ENCODE peak calls at places on chromosomes 5 and 9, in ten cellular contexts. One of them, this sample, is unnamed.

GRCh38 chr5:163498886-163499285 is 6.5 kb upstream of the MAT2B start:
- DNase-seq in aorta: no peak
- DNase-seq in astrocyte of the cerebellum: no peak
- DNase-seq in left ventricle myocardium inferior: no peak
- DNase-seq in K562: peak
- DNase-seq in heart left ventricle: no peak
- DNase-seq in NB4: no peak
- DNase-seq in GM23338: no peak
- DNase-seq in HL-60: no peak
- DNase-seq in fibroblast of lung: peak
- DNase-seq in this sample: no peak

GRCh38 chr5:127696688-127697087 is 6.5 kb upstream of the CCDC192 start:
- DNase-seq in aorta: no peak
- DNase-seq in astrocyte of the cerebellum: no peak
- DNase-seq in left ventricle myocardium inferior: no peak
- DNase-seq in K562: no peak
- DNase-seq in heart left ventricle: no peak
- DNase-seq in NB4: no peak
- DNase-seq in GM23338: no peak
- DNase-seq in HL-60: no peak
- DNase-seq in fibroblast of lung: peak
- DNase-seq in this sample: peak

GRCh38 chr5:62037972-62038371 is 268.0 kb upstream of the KIF2A start:
- DNase-seq in aorta: no peak
- DNase-seq in astrocyte of the cerebellum: no peak
- DNase-seq in left ventricle myocardium inferior: no peak
- DNase-seq in K562: peak
- DNase-seq in heart left ventricle: no peak
- DNase-seq in NB4: no peak
- DNase-seq in GM23338: no peak
- DNase-seq in HL-60: no peak
- DNase-seq in fibroblast of lung: no peak
- DNase-seq in this sample: no peak

GRCh38 chr5:122056913-122057312 is 21.1 kb downstream of the LOX start:
- DNase-seq in aorta: no peak
- DNase-seq in astrocyte of the cerebellum: no peak
- DNase-seq in left ventricle myocardium inferior: no peak
- DNase-seq in K562: no peak
- DNase-seq in heart left ventricle: no peak
- DNase-seq in NB4: no peak
- DNase-seq in GM23338: no peak
- DNase-seq in HL-60: no peak
- DNase-seq in fibroblast of lung: no peak
- DNase-seq in this sample: no peak

GRCh38 chr5:1030801-1031271 is 22.2 kb downstream of the NKD2 start:
- DNase-seq in aorta: peak
- DNase-seq in astrocyte of the cerebellum: no peak
- DNase-seq in left ventricle myocardium inferior: no peak
- DNase-seq in K562: no peak
- DNase-seq in heart left ventricle: no peak
- DNase-seq in NB4: no peak
- DNase-seq in GM23338: no peak
- DNase-seq in HL-60: no peak
- DNase-seq in fibroblast of lung: no peak
- DNase-seq in this sample: no peak

GRCh38 chr9:107210775-107211174 is 72.3 kb upstream of the RAD23B start:
- DNase-seq in aorta: no peak
- DNase-seq in astrocyte of the cerebellum: no peak
- DNase-seq in left ventricle myocardium inferior: no peak
- DNase-seq in K562: no peak
- DNase-seq in heart left ventricle: no peak
- DNase-seq in NB4: no peak
- DNase-seq in GM23338: no peak
- DNase-seq in HL-60: no peak
- DNase-seq in fibroblast of lung: no peak
- DNase-seq in this sample: no peak

GRCh38 chr9:120870206-120870605 is 6.8 kb downstream of the PHF19 start:
- DNase-seq in aorta: no peak
- DNase-seq in astrocyte of the cerebellum: no peak
- DNase-seq in left ventricle myocardium inferior: no peak
- DNase-seq in K562: no peak
- DNase-seq in heart left ventricle: no peak
- DNase-seq in NB4: peak
- DNase-seq in GM23338: no peak
- DNase-seq in HL-60: peak
- DNase-seq in fibroblast of lung: no peak
- DNase-seq in this sample: no peak

GRCh38 chr5:126718246-126718868 is 58.6 kb upstream of the LMNB1 start:
- DNase-seq in aorta: no peak
- DNase-seq in astrocyte of the cerebellum: no peak
- DNase-seq in left ventricle myocardium inferior: no peak
- DNase-seq in K562: peak
- DNase-seq in heart left ventricle: no peak
- DNase-seq in NB4: no peak
- DNase-seq in GM23338: peak
- DNase-seq in HL-60: peak
- DNase-seq in fibroblast of lung: no peak
- DNase-seq in this sample: no peak

GRCh38 chr5:103112910-103113309 is 7.0 kb downstream of the GIN1 start:
- DNase-seq in aorta: no peak
- DNase-seq in astrocyte of the cerebellum: no peak
- DNase-seq in left ventricle myocardium inferior: no peak
- DNase-seq in K562: no peak
- DNase-seq in heart left ventricle: no peak
- DNase-seq in NB4: no peak
- DNase-seq in GM23338: no peak
- DNase-seq in HL-60: no peak
- DNase-seq in fibroblast of lung: no peak
- DNase-seq in this sample: no peak

GRCh38 chr5:112636751-112637150 is 100.9 kb upstream of the APC start:
- DNase-seq in aorta: no peak
- DNase-seq in astrocyte of the cerebellum: no peak
- DNase-seq in left ventricle myocardium inferior: no peak
- DNase-seq in K562: no peak
- DNase-seq in heart left ventricle: no peak
- DNase-seq in NB4: no peak
- DNase-seq in GM23338: no peak
- DNase-seq in HL-60: no peak
- DNase-seq in fibroblast of lung: no peak
- DNase-seq in this sample: no peak
- H3K4me3 ChIP-seq in aorta: no peak
- H3K4me3 ChIP-seq in astrocyte of the cerebellum: no peak
- H3K4me3 ChIP-seq in left ventricle myocardium inferior: no peak
- H3K4me3 ChIP-seq in K562: no peak
- H3K4me3 ChIP-seq in heart left ventricle: no peak
- H3K4me3 ChIP-seq in NB4: no peak
- H3K4me3 ChIP-seq in GM23338: no peak
- H3K4me3 ChIP-seq in HL-60: no peak
- H3K4me3 ChIP-seq in fibroblast of lung: no peak
- H3K4me3 ChIP-seq in this sample: no peak

GRCh38 chr9:124007468-124008306 is 3.9 kb upstream of the LHX2 start:
- DNase-seq in aorta: no peak
- DNase-seq in astrocyte of the cerebellum: no peak
- DNase-seq in left ventricle myocardium inferior: no peak
- DNase-seq in K562: no peak
- DNase-seq in heart left ventricle: no peak
- DNase-seq in NB4: no peak
- DNase-seq in GM23338: peak
- DNase-seq in HL-60: no peak
- DNase-seq in fibroblast of lung: no peak
- DNase-seq in this sample: no peak
- H3K4me3 ChIP-seq in aorta: no peak
- H3K4me3 ChIP-seq in astrocyte of the cerebellum: no peak
- H3K4me3 ChIP-seq in left ventricle myocardium inferior: peak
- H3K4me3 ChIP-seq in K562: no peak
- H3K4me3 ChIP-seq in heart left ventricle: peak
- H3K4me3 ChIP-seq in NB4: no peak
- H3K4me3 ChIP-seq in GM23338: peak
- H3K4me3 ChIP-seq in HL-60: no peak
- H3K4me3 ChIP-seq in fibroblast of lung: no peak
- H3K4me3 ChIP-seq in this sample: no peak

GRCh38 chr9:63817622-63818518 is 1467.1 kb downstream of the FOXD4L5 start:
- DNase-seq in aorta: peak
- DNase-seq in astrocyte of the cerebellum: no peak
- DNase-seq in left ventricle myocardium inferior: peak
- DNase-seq in K562: no peak
- DNase-seq in heart left ventricle: peak
- DNase-seq in NB4: peak
- DNase-seq in GM23338: peak
- DNase-seq in HL-60: peak
- DNase-seq in fibroblast of lung: peak
- DNase-seq in this sample: no peak
- H3K4me3 ChIP-seq in aorta: no peak
- H3K4me3 ChIP-seq in astrocyte of the cerebellum: peak
- H3K4me3 ChIP-seq in left ventricle myocardium inferior: peak
- H3K4me3 ChIP-seq in K562: peak
- H3K4me3 ChIP-seq in heart left ventricle: peak
- H3K4me3 ChIP-seq in NB4: no peak
- H3K4me3 ChIP-seq in GM23338: peak
- H3K4me3 ChIP-seq in HL-60: peak
- H3K4me3 ChIP-seq in fibroblast of lung: peak
- H3K4me3 ChIP-seq in this sample: peak

GRCh38 chr9:89463986-89464901 is 33.7 kb downstream of the SEMA4D start:
- DNase-seq in aorta: peak
- DNase-seq in astrocyte of the cerebellum: no peak
- DNase-seq in left ventricle myocardium inferior: no peak
- DNase-seq in K562: no peak
- DNase-seq in heart left ventricle: no peak
- DNase-seq in NB4: peak
- DNase-seq in GM23338: no peak
- DNase-seq in HL-60: peak
- DNase-seq in fibroblast of lung: no peak
- DNase-seq in this sample: no peak
- H3K4me3 ChIP-seq in aorta: no peak
- H3K4me3 ChIP-seq in astrocyte of the cerebellum: no peak
- H3K4me3 ChIP-seq in left ventricle myocardium inferior: no peak
- H3K4me3 ChIP-seq in K562: no peak
- H3K4me3 ChIP-seq in heart left ventricle: no peak
- H3K4me3 ChIP-seq in NB4: peak
- H3K4me3 ChIP-seq in GM23338: no peak
- H3K4me3 ChIP-seq in HL-60: peak
- H3K4me3 ChIP-seq in fibroblast of lung: no peak
- H3K4me3 ChIP-seq in this sample: no peak

GRCh38 chr5:173243808-173244305 is 8.9 kb upstream of the NKX2-5 start:
- DNase-seq in aorta: no peak
- DNase-seq in astrocyte of the cerebellum: no peak
- DNase-seq in left ventricle myocardium inferior: no peak
- DNase-seq in K562: no peak
- DNase-seq in heart left ventricle: peak
- DNase-seq in NB4: no peak
- DNase-seq in GM23338: peak
- DNase-seq in HL-60: no peak
- DNase-seq in fibroblast of lung: no peak
- DNase-seq in this sample: no peak
- H3K4me3 ChIP-seq in aorta: no peak
- H3K4me3 ChIP-seq in astrocyte of the cerebellum: no peak
- H3K4me3 ChIP-seq in left ventricle myocardium inferior: peak
- H3K4me3 ChIP-seq in K562: no peak
- H3K4me3 ChIP-seq in heart left ventricle: peak
- H3K4me3 ChIP-seq in NB4: no peak
- H3K4me3 ChIP-seq in GM23338: peak
- H3K4me3 ChIP-seq in HL-60: no peak
- H3K4me3 ChIP-seq in fibroblast of lung: no peak
- H3K4me3 ChIP-seq in this sample: no peak

DNA sequence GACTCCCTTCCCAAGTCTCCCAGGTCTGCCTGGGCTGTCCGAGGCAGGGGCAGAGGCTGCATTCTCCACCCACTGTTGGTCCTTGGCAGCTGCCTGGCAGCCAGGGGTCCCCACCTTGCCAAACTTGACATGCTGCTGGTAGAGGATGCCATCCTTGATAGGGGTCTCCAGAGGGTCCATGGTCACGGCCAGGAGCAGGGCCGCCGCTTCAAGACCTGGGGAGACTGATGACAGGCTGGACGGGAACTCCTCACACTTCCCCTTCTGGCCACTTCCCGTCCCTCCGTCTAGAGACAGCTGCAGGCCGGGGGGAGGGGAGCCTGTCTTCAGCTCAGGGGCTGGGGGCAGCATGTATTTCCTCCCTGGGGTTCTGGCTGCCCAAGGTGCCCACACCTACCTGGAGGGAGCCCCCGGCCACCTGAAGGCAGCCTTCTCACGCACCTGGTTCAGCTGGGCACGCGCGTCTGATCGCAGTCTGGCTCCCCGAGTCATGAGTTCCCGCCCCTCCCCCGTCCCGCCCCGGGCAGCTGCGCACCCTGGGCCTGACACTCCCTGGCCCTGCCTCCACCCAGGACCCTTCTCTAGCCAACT is at the start of gene DOK3:
- DNase-seq in aorta: no peak
- DNase-seq in astrocyte of the cerebellum: no peak
- DNase-seq in left ventricle myocardium inferior: peak
- DNase-seq in K562: peak
- DNase-seq in heart left ventricle: peak
- DNase-seq in NB4: peak
- DNase-seq in GM23338: peak
- DNase-seq in HL-60: peak
- DNase-seq in fibroblast of lung: no peak
- DNase-seq in this sample: no peak
- H3K4me3 ChIP-seq in aorta: no peak
- H3K4me3 ChIP-seq in astrocyte of the cerebellum: no peak
- H3K4me3 ChIP-seq in left ventricle myocardium inferior: peak
- H3K4me3 ChIP-seq in K562: peak
- H3K4me3 ChIP-seq in heart left ventricle: no peak
- H3K4me3 ChIP-seq in NB4: peak
- H3K4me3 ChIP-seq in GM23338: peak
- H3K4me3 ChIP-seq in HL-60: peak
- H3K4me3 ChIP-seq in fibroblast of lung: no peak
- H3K4me3 ChIP-seq in this sample: no peak

DNA sequence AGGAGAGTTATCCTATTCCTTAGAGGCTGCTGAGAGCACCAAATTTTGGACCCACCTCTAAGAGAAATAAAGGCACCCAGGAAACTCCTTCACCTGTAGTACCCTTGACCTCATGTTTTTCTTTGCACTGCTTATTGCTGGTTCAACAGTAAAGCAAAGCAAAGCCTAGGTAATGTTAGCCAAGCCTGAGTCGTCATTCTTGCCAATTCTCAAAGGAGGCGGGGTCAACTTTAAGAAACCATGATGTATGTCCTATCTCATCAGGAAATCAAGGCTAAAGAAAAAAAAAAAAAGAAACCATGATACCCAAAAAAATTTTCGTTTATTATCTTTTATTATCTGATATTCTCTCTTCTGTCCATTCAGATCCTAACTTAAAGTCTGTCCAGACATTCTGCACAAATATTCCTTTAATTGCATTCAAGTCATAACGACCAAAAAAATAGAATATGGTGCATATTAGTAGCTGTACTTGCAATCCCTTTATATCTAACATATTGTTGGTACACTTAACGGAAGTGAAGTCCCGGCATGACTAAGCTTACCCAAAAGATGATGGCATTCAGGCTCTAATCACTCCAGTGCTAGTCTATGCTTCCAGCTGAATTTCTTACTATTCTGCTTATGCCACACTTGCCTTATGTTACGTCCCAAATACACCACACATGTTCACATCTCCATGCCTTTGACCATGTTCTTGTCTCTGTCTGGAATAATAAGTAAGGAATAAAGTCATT is 1.8 kb downstream of the AUH start:
- DNase-seq in aorta: no peak
- DNase-seq in astrocyte of the cerebellum: no peak
- DNase-seq in left ventricle myocardium inferior: no peak
- DNase-seq in K562: peak
- DNase-seq in heart left ventricle: no peak
- DNase-seq in NB4: no peak
- DNase-seq in GM23338: no peak
- DNase-seq in HL-60: no peak
- DNase-seq in fibroblast of lung: no peak
- DNase-seq in this sample: no peak
- H3K4me3 ChIP-seq in aorta: no peak
- H3K4me3 ChIP-seq in astrocyte of the cerebellum: peak
- H3K4me3 ChIP-seq in left ventricle myocardium inferior: peak
- H3K4me3 ChIP-seq in K562: peak
- H3K4me3 ChIP-seq in heart left ventricle: peak
- H3K4me3 ChIP-seq in NB4: peak
- H3K4me3 ChIP-seq in GM23338: peak
- H3K4me3 ChIP-seq in HL-60: peak
- H3K4me3 ChIP-seq in fibroblast of lung: peak
- H3K4me3 ChIP-seq in this sample: no peak